ENCODE peak calls at places on chromosome 21, in five cellular contexts. N is GM20000, C is stomach, S is neural crest cell, H is neural progenitor cell. K is an unnamed sample.

GRCh38 chr21:42171091-42172053 is 47.6 kb upstream of the ABCG1 start:
- DNase-seq in N (no peak), C (peak; percentile 71), S (no peak), H (no peak), K (no peak)

GRCh38 chr21:37368536-37369279 is 2.1 kb downstream of the DYRK1A start:
- DNase-seq in N (no peak), C (no peak), S (no peak), H (no peak), K (no peak)

GRCh38 chr21:28719731-28720130 is 272.9 kb downstream of the LTN1 start:
- DNase-seq in N (no peak), C (no peak), S (no peak), H (no peak), K (no peak)

GRCh38 chr21:41851090-41851790 is 27.9 kb downstream of the PRDM15 start:
- DNase-seq in N (no peak), C (no peak), S (no peak), H (no peak), K (no peak)

GRCh38 chr21:25243809-25244208 is 363.5 kb downstream of the MRPL39 start:
- DNase-seq in N (no peak), C (no peak), S (no peak), H (no peak), K (no peak)

GRCh38 chr21:41956926-41957729 is 3.3 kb upstream of the C2CD2 start:
- DNase-seq in N (no peak), C (no peak), S (no peak), H (no peak), K (no peak)

GRCh38 chr21:33866851-33867250 is 48.8 kb downstream of the ATP5PO start:
- DNase-seq in N (no peak), C (no peak), S (no peak), H (no peak), K (no peak)

GRCh38 chr21:42025392-42026071 is 15.4 kb upstream of the ZBTB21 start:
- DNase-seq in N (no peak), C (no peak), S (no peak), H (no peak), K (no peak)

GRCh38 chr21:37627074-37627473 is 260.5 kb downstream of the DYRK1A start:
- DNase-seq in N (no peak), C (peak; percentile 28), S (no peak), H (no peak), K (no peak)

GRCh38 chr21:42411197-42411869 is 7.6 kb downstream of the UBASH3A start:
- DNase-seq in N (no peak), C (no peak), S (no peak), H (peak; percentile 47), K (no peak)

GRCh38 chr21:41681336-41681801 is 85.5 kb downstream of the RIPK4 start:
- DNase-seq in N (no peak), C (peak; percentile 80), S (no peak), H (no peak), K (no peak)

GRCh38 chr21:37483776-37484175 is 117.2 kb downstream of the DYRK1A start:
- DNase-seq in N (no peak), C (no peak), S (no peak), H (peak; percentile 31), K (no peak)

GRCh38 chr21:42590431-42591131 is 62.8 kb upstream of the PDE9A start:
- DNase-seq in N (peak; percentile 45), C (no peak), S (no peak), H (no peak), K (no peak)

GRCh38 chr21:26835027-26835713 is 10.0 kb downstream of the ADAMTS1 start:
- DNase-seq in N (no peak), C (no peak), S (no peak), H (no peak), K (no peak)

GRCh38 chr21:33964706-33965325 is 49.2 kb upstream of the ATP5PO start:
- DNase-seq in N (no peak), C (no peak), S (no peak), H (no peak), K (no peak)

GRCh38 chr21:21018841-21019240 is 20.6 kb downstream of the NCAM2 start:
- DNase-seq in N (no peak), C (no peak), S (no peak), H (no peak), K (no peak)

GRCh38 chr21:26769613-26770188 is 75.5 kb downstream of the ADAMTS1 start:
- DNase-seq in N (no peak), C (no peak), S (no peak), H (peak; percentile 33), K (peak; percentile 25)

GRCh38 chr21:26961704-26962103 is 5.2 kb downstream of the ADAMTS5 start:
- DNase-seq in N (no peak), C (no peak), S (no peak), H (peak; percentile 32), K (no peak)

GRCh38 chr21:26388731-26389231 is 184.3 kb downstream of the CYYR1 start:
- DNase-seq in N (no peak), C (no peak), S (no peak), H (no peak), K (no peak)

GRCh38 chr21:18764720-18765119 is 361.1 kb upstream of the TMPRSS15 start:
- DNase-seq in N (no peak), C (no peak), S (no peak), H (no peak), K (no peak)

GRCh38 chr21:38806942-38807284 is 1.2 kb downstream of the ETS2 start:
- DNase-seq in N (no peak), C (no peak), S (no peak), H (no peak), K (no peak)

GRCh38 chr21:38804617-38805281 is 980 bp upstream of the ETS2 start:
- DNase-seq in N (peak; percentile 49), C (peak; percentile 84), S (peak; percentile 59), H (no peak), K (no peak)

GRCh38 chr21:38806153-38806941 is 618 bp downstream of the ETS2 start:
- DNase-seq in N (peak; percentile 61), C (no peak), S (peak; percentile 40), H (peak; percentile 77), K (no peak)

GRCh38 chr21:38804030-38804616 is 1.6 kb upstream of the ETS2 start:
- DNase-seq in N (no peak), C (no peak), S (no peak), H (no peak), K (no peak)

GRCh38 chr21:38805282-38806152 is at the start of gene ETS2:
- DNase-seq in N (peak; percentile 90), C (peak; percentile 90), S (peak; percentile 70), H (peak; percentile 89), K (peak; percentile 79)
- TF ChIP-seq CTCF in N (no peak), C (no peak), S (peak; percentile 28), H (no peak), K (no peak)

DNA sequence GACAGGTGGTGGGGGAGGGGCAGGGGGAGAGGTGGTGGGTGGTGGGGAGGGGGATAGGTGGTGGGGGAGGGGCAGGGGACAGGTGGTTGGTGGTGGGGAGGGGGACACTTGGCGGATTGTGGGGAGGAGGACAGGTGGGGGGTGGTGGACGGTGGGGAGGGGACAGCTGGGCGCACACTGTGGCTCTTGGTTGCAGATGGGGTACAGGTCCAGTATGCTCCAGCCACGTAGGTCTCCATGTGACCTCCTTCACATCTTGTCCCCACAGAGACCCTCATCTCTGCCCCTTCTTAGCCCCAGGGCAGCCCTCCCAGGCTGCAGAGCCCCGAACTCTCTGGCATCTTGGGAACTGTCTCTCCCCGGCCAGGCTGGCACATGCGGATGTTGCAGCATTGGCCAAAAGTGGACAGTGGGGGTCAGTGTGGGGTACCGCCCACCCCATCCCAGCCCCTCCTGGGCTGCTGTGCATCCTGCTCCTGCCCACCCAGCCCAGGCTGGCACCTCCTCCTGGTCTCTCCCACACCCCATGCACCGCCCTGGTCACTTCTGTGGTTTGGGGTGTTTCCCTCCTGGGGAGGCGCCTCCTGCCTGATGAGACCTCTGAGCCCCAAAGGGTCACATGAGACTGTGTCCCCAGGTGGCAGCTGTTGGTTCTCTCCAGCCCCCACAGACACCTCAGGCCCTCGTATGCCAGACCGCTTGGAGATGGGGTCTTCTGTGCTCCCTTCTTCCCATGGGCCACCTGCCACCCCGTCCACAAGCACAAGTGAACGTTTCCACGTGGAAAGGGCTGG is 7.6 kb upstream of the SLC19A1 start:
- DNase-seq in N (no peak), C (no peak), S (no peak), H (no peak), K (no peak)
- TF ChIP-seq CTCF in N (no peak), C (no peak), S (no peak), H (peak; percentile 8), K (no peak)

GRCh38 chr21:44520326-44521300 is 19.4 kb downstream of the KRTAP10-1 start:
- DNase-seq in N (no peak), C (no peak), S (no peak), H (no peak), K (no peak)

GRCh38 chr21:44522753-44523204 is 17.2 kb downstream of the KRTAP10-1 start:
- DNase-seq in N (no peak), C (no peak), S (no peak), H (no peak), K (no peak)

GRCh38 chr21:44523567-44524181 is 16.3 kb downstream of the KRTAP10-1 start:
- DNase-seq in N (no peak), C (no peak), S (no peak), H (no peak), K (no peak)

GRCh38 chr21:44521301-44521927 is 18.6 kb downstream of the KRTAP10-1 start:
- DNase-seq in N (no peak), C (no peak), S (no peak), H (no peak), K (no peak)

DNA sequence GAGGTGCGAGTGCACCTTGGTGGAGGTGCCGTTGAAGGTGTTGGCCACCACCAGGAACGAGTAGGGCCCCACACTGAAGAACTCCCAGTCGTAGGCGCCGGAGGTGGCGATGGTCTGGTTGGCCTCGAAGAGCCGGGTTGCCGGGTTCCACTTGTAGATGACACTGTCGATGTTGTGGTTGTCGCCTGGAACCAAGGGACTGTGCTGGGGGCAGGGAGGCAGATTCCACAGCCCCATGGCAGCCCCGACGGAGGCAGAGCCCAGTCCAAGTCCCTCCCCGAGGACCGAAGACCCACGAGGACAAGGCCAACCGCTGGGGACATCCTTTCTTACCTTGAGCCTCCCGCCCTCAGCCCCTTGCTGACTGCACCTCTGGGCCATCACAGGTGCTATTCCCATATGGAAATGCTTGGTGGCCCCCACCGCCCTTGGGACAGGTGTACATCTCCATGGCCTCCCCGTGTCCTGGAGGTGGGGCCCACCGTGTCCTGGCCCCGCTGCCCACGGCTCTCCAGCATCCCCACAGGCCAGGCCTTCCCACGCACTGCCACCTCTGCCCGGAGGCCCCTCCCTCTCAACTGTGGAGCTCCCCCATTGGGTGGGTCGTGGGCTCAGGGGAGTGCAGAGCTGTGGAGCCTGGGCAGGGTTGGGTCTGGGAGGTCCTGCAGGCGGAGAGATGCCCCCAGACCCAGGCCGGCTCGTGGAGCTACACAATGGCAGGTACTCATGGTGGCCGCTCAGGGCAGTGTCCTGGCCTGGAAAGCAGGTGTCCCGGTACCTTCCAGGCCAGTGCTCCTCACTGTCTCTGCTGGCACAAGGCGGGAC is 17.9 kb downstream of the KRTAP10-1 start:
- DNase-seq in N (no peak), C (no peak), S (no peak), H (no peak), K (no peak)
- TF ChIP-seq CTCF in N (no peak), C (no peak), S (no peak), H (no peak), K (no peak)

GRCh38 chr21:35521852-35522505 is 472.9 kb upstream of the RUNX1 start:
- DNase-seq in N (no peak), C (no peak), S (no peak), H (no peak), K (no peak)

GRCh38 chr21:35520302-35520701 is 471.2 kb upstream of the RUNX1 start:
- DNase-seq in N (no peak), C (no peak), S (no peak), H (no peak), K (no peak)

GRCh38 chr21:35517848-35518247 is 468.7 kb upstream of the RUNX1 start:
- DNase-seq in N (no peak), C (no peak), S (no peak), H (no peak), K (no peak)

GRCh38 chr21:35520869-35521268 is 471.8 kb upstream of the RUNX1 start:
- DNase-seq in N (no peak), C (no peak), S (no peak), H (no peak), K (no peak)

GRCh38 chr21:35521293-35521692 is 472.2 kb upstream of the RUNX1 start:
- DNase-seq in N (no peak), C (no peak), S (no peak), H (peak; percentile 23), K (no peak)
- TF ChIP-seq CTCF in N (no peak), C (no peak), S (no peak), H (peak; percentile 28), K (no peak)